ENCODE peak calls at places on chromosomes 16 and 17, in ten cellular contexts. T, B, E, Y, I, R, N, O, K and C are unnamed samples.
A peak's percentile ranks its signal among the peaks of the same experiment; 100 is the strongest.

GRCh38 chr17:44979426-44980273 is 11.5 kb upstream of the C1QL1 start:
- DNase-seq in B (peak; percentile 23), R (no peak), T (peak; percentile 60), E (no peak), K (peak; percentile 65), I (no peak), O (no peak), N (no peak), Y (peak; percentile 81), C (peak; percentile 88)

GRCh38 chr17:74646231-74646630 is 22.7 kb upstream of the CD300E start:
- DNase-seq in I (no peak), N (no peak), K (no peak), T (peak; percentile 64), Y (no peak), R (no peak), O (peak; percentile 46), B (peak; percentile 16), E (peak; percentile 61), C (peak; percentile 26)

GRCh38 chr17:71084219-71084618 is 914.9 kb downstream of the KCNJ2 start:
- DNase-seq in Y (peak; percentile 14), O (peak; percentile 40), K (no peak), E (peak; percentile 32), T (peak; percentile 59), N (no peak), I (peak; percentile 9), B (peak; percentile 42), R (no peak), C (peak; percentile 71)

GRCh38 chr17:66304304-66305174 is 2.1 kb downstream of the PRKCA start:
- DNase-seq in O (peak; percentile 53), R (no peak), B (peak; percentile 39), I (peak; percentile 38), N (peak; percentile 57), Y (peak; percentile 9), K (peak; percentile 39), E (no peak), T (peak; percentile 4), C (peak; percentile 86)

GRCh38 chr16:55242667-55243066 is 81.3 kb upstream of the IRX6 start:
- DNase-seq in B (no peak), O (no peak), R (no peak), Y (no peak), E (no peak), I (no peak), T (peak; percentile 17), N (no peak), K (no peak), C (no peak)

GRCh38 chr17:45719335-45720071 is 64.6 kb upstream of the CRHR1 start:
- DNase-seq in N (no peak), B (peak; percentile 75), Y (peak; percentile 83), I (no peak), R (peak; percentile 41), T (peak; percentile 71), K (no peak), E (no peak), O (peak; percentile 12), C (peak; percentile 69)

GRCh38 chr17:58333396-58334207 is 5.0 kb upstream of the TSPOAP1 start:
- DNase-seq in I (peak; percentile 69), R (no peak), N (peak; percentile 67), T (no peak), E (peak; percentile 64), Y (no peak), K (no peak), B (no peak), O (no peak), C (no peak)

GRCh38 chr17:9828296-9829059 is 2.8 kb downstream of the GLP2R start:
- DNase-seq in R (no peak), O (no peak), Y (no peak), B (peak; percentile 34), T (no peak), I (no peak), K (no peak), N (no peak), E (no peak), C (no peak)

GRCh38 chr17:5437721-5438317 is 1.1 kb downstream of the C1QBP start:
- DNase-seq in E (no peak), I (no peak), T (peak; percentile 48), K (no peak), O (no peak), R (no peak), Y (peak; percentile 51), N (no peak), B (peak; percentile 43), C (no peak)

GRCh38 chr17:80938556-80938955 is 53.1 kb upstream of the CHMP6 start:
- DNase-seq in B (peak; percentile 72), K (peak; percentile 20), N (peak; percentile 46), I (peak; percentile 76), Y (no peak), T (no peak), R (no peak), O (no peak), E (no peak), C (no peak)

GRCh38 chr17:45170976-45171337 is 9.3 kb downstream of the HEXIM2 start:
- DNase-seq in N (no peak), Y (peak; percentile 83), K (peak; percentile 64), E (no peak), I (no peak), R (peak; percentile 68), B (peak; percentile 73), T (no peak), O (no peak), C (no peak)

GRCh38 chr17:55769625-55770000 is 18.8 kb downstream of the PCTP start:
- DNase-seq in I (no peak), N (no peak), Y (peak; percentile 72), B (peak; percentile 78), O (peak; percentile 35), R (peak; percentile 20), K (no peak), E (no peak), T (no peak), C (peak; percentile 27)

GRCh38 chr17:77540975-77541374 is 400.2 kb downstream of the SEC14L1 start:
- DNase-seq in N (no peak), B (no peak), E (peak; percentile 24), K (no peak), Y (no peak), R (no peak), O (no peak), I (no peak), T (peak; percentile 49), C (no peak)

GRCh38 chr17:73228748-73229236 is 32.9 kb downstream of the CPSF4L start:
- DNase-seq in T (peak; percentile 75), N (peak; percentile 31), B (peak; percentile 89), K (peak; percentile 67), E (no peak), I (peak; percentile 63), O (peak; percentile 77), R (peak; percentile 71), Y (peak; percentile 92), C (peak; percentile 67)

GRCh38 chr17:17063546-17064122 is 21.4 kb downstream of the MPRIP start:
- DNase-seq in T (no peak), E (no peak), B (no peak), I (no peak), O (peak; percentile 36), K (peak; percentile 43), R (peak; percentile 90), Y (no peak), N (no peak), C (peak; percentile 60)

GRCh38 chr16:51734220-51734619 is 583.1 kb upstream of the SALL1 start:
- DNase-seq in O (no peak), R (no peak), I (no peak), B (no peak), K (no peak), Y (no peak), T (no peak), N (no peak), E (no peak), C (peak; percentile 32)

GRCh38 chr17:70655179-70655578 is 485.8 kb downstream of the KCNJ2 start:
- DNase-seq in O (no peak), B (no peak), I (no peak), R (no peak), N (no peak), K (no peak), E (no peak), Y (no peak), T (no peak), C (peak; percentile 89)

GRCh38 chr17:68491381-68491849 is 20.8 kb upstream of the PRKAR1A start:
- DNase-seq in O (no peak), R (peak; percentile 28), B (no peak), E (peak; percentile 85), K (peak; percentile 67), N (no peak), Y (no peak), I (no peak), T (no peak), C (peak; percentile 10)

GRCh38 chr17:29615492-29616299 is 7.0 kb downstream of the CORO6 start:
- DNase-seq in R (peak; percentile 77), N (peak; percentile 92), O (peak; percentile 94), K (peak; percentile 79), Y (peak; percentile 92), T (peak; percentile 97), B (peak; percentile 92), E (peak; percentile 85), I (peak; percentile 87), C (peak; percentile 92)

GRCh38 chr17:45640141-45640850 is 143.8 kb upstream of the CRHR1 start:
- DNase-seq in B (peak; percentile 89), O (peak; percentile 74), Y (peak; percentile 78), I (peak; percentile 77), N (peak; percentile 81), K (peak; percentile 45), E (peak; percentile 75), R (peak; percentile 14), T (no peak), C (no peak)

GRCh38 chr17:10295728-10296343 is 77.0 kb downstream of the MYH13 start:
- DNase-seq in Y (peak; percentile 38), N (peak; percentile 53), T (peak; percentile 71), I (peak; percentile 55), B (peak; percentile 50), K (no peak), R (no peak), E (peak; percentile 33), O (peak; percentile 76), C (no peak)

GRCh38 chr16:68298907-68299515 is 11.7 kb downstream of the SLC7A6OS start:
- DNase-seq in B (peak; percentile 71), O (peak; percentile 94), T (peak; percentile 98), N (no peak), Y (peak; percentile 50), E (no peak), R (peak; percentile 51), K (peak; percentile 36), I (no peak), C (no peak)

GRCh38 chr16:17335826-17336492 is 134.8 kb downstream of the XYLT1 start:
- DNase-seq in I (no peak), T (no peak), O (no peak), B (no peak), E (no peak), Y (no peak), R (no peak), K (no peak), N (no peak), C (no peak)

GRCh38 chr17:68310141-68310540 is 18.8 kb downstream of the ARSG start:
- DNase-seq in Y (no peak), B (peak; percentile 38), T (no peak), O (no peak), I (peak; percentile 83), R (no peak), E (no peak), K (no peak), N (peak; percentile 41), C (no peak)

GRCh38 chr17:65395924-65396323 is 165.5 kb downstream of the AXIN2 start:
- DNase-seq in E (no peak), O (no peak), I (no peak), Y (no peak), K (no peak), B (no peak), N (no peak), R (no peak), T (no peak), C (peak; percentile 64)

GRCh38 chr17:62757518-62757951 is 50.6 kb downstream of the MARCHF10 start:
- DNase-seq in T (no peak), I (no peak), E (no peak), K (no peak), B (no peak), R (no peak), O (no peak), N (no peak), Y (no peak), C (no peak)

GRCh38 chr17:74368341-74369152 is 1.2 kb downstream of the GPR142 start:
- DNase-seq in N (peak; percentile 85), E (peak; percentile 71), O (peak; percentile 80), B (peak; percentile 65), K (peak; percentile 63), T (peak; percentile 87), R (peak; percentile 61), Y (peak; percentile 90), I (peak; percentile 82), C (peak; percentile 86)

GRCh38 chr16:81549547-81550411 is 105.2 kb downstream of the CMIP start:
- DNase-seq in R (no peak), T (no peak), O (no peak), Y (no peak), K (no peak), I (no peak), B (no peak), E (no peak), N (no peak), C (no peak)